ENCODE peak calls at places on chromosomes 13 and 19, in five cellular contexts. J is PC-3, Q is left lung, B is body of pancreas, G is NB4. A is an unnamed sample.
A peak's percentile ranks its signal among the peaks of the same experiment; 100 is the strongest.

GRCh38 chr13:61148211-61148610 is 267.4 kb downstream of the PCDH20 start:
- DNase-seq in Q (no peak), G (no peak), J (no peak), B (no peak), A (no peak)

GRCh38 chr13:74110053-74110452 is 24.2 kb downstream of the KLF12 start:
- DNase-seq in G (no peak), B (no peak), J (no peak), Q (no peak), A (no peak)

GRCh38 chr13:112793545-112794445 is 104.0 kb downstream of the ATP11A start:
- DNase-seq in Q (no peak), B (peak; percentile 8), J (no peak), G (no peak), A (no peak)

GRCh38 chr13:111904166-111904565 is 162.8 kb upstream of the SOX1 start:
- DNase-seq in J (no peak), B (no peak), G (no peak), Q (no peak), A (no peak)

GRCh38 chr13:26971990-26972888 is 199.4 kb downstream of the USP12 start:
- DNase-seq in G (peak; percentile 54), Q (no peak), J (peak; percentile 64), B (peak; percentile 70), A (no peak)

GRCh38 chr13:109114991-109115390 is 485.6 kb downstream of the MYO16 start:
- DNase-seq in J (no peak), G (no peak), Q (no peak), B (no peak), A (no peak)

GRCh38 chr13:42107006-42107405 is 58.6 kb downstream of the DGKH start:
- DNase-seq in B (no peak), J (peak; percentile 68), G (no peak), Q (no peak), A (no peak)

GRCh38 chr13:97574926-97575325 is 141.0 kb downstream of the RAP2A start:
- DNase-seq in Q (no peak), B (no peak), J (peak; percentile 59), G (peak; percentile 44), A (no peak)

GRCh38 chr13:33817513-33817842 is 471 bp upstream of the RFC3 start:
- DNase-seq in J (no peak), G (no peak), B (no peak), Q (no peak), A (no peak)

GRCh38 chr13:92317066-92317465 is 909.5 kb upstream of the GPC6 start:
- DNase-seq in B (no peak), Q (no peak), G (no peak), J (no peak), A (no peak)

GRCh38 chr13:94552095-94552494 is 43.9 kb downstream of the TGDS start:
- DNase-seq in J (no peak), G (no peak), B (no peak), Q (no peak), A (no peak)

GRCh38 chr13:28537149-28537548 is 42.2 kb upstream of the FLT1 start:
- DNase-seq in B (no peak), G (no peak), Q (no peak), J (no peak), A (no peak)

GRCh38 chr13:80137994-80138393 is 202.9 kb downstream of the SPRY2 start:
- DNase-seq in B (no peak), Q (no peak), G (no peak), J (no peak), A (no peak)

GRCh38 chr13:32403108-32403507 is 24.8 kb downstream of the N4BP2L1 start:
- DNase-seq in G (no peak), J (no peak), Q (no peak), B (no peak), A (no peak)

GRCh38 chr13:23754506-23754905 is 134.7 kb downstream of the MIPEP start:
- DNase-seq in G (no peak), Q (no peak), J (no peak), B (no peak), A (no peak)

GRCh38 chr13:34458756-34459462 is 483.2 kb upstream of the NBEA start:
- DNase-seq in G (no peak), B (no peak), Q (no peak), J (no peak), A (no peak)

GRCh38 chr13:35984776-35985453 is 146.3 kb downstream of the DCLK1 start:
- DNase-seq in G (no peak), B (no peak), J (no peak), Q (no peak), A (no peak)

GRCh38 chr19:45217957-45218334 is 27.3 kb downstream of the EXOC3L2 start:
- DNase-seq in B (no peak), G (no peak), J (no peak), Q (no peak), A (no peak)

GRCh38 chr13:40968416-40969000 is 50.6 kb downstream of the ELF1 start:
- DNase-seq in J (no peak), G (no peak), Q (no peak), B (no peak), A (no peak)

GRCh38 chr19:12453495-12453894 is 12.7 kb upstream of the ZNF443 start:
- DNase-seq in G (no peak), B (peak; percentile 18), Q (no peak), J (peak; percentile 55), A (no peak)

GRCh38 chr13:73259061-73259908 is 200.5 kb downstream of the KLF5 start:
- DNase-seq in B (no peak), J (no peak), Q (no peak), G (no peak), A (no peak)

GRCh38 chr19:10748924-10749434 is 31.1 kb downstream of the DNM2 start:
- DNase-seq in J (peak; percentile 90), Q (peak; percentile 88), B (peak; percentile 85), G (peak; percentile 79), A (no peak)

GRCh38 chr19:3208317-3209207 is 15.9 kb upstream of the CELF5 start:
- DNase-seq in J (no peak), B (no peak), G (no peak), Q (peak; percentile 67), A (no peak)

GRCh38 chr13:97435794-97436193 is 1.8 kb downstream of the RAP2A start:
- DNase-seq in Q (no peak), J (no peak), B (no peak), G (peak; percentile 39), A (no peak)

GRCh38 chr13:108797354-108797753 is 167.9 kb downstream of the MYO16 start:
- DNase-seq in G (no peak), B (no peak), Q (no peak), J (no peak), A (no peak)

GRCh38 chr19:38035515-38036495 is 128.8 kb downstream of the SIPA1L3 start:
- DNase-seq in J (no peak), G (no peak), Q (peak; percentile 41), B (no peak), A (no peak)

GRCh38 chr19:38089440-38089839 is 134.6 kb downstream of the DPF1 start:
- DNase-seq in G (no peak), J (no peak), Q (no peak), B (no peak), A (no peak)

GRCh38 chr19:11570039-11570462 is 7.4 kb downstream of the ACP5 start:
- DNase-seq in J (no peak), B (no peak), Q (no peak), G (peak; percentile 67), A (no peak)

GRCh38 chr19:15642807-15643206 is 2.1 kb downstream of the CYP4F3 start:
- DNase-seq in Q (no peak), G (no peak), J (no peak), B (no peak), A (no peak)

GRCh38 chr19:18192673-18193387 is at the start of gene MPV17L2:
- DNase-seq in B (peak; percentile 99), G (peak; percentile 100), Q (peak; percentile 98), J (peak; percentile 99), A (peak; percentile 99)

GRCh38 chr19:18194208-18194530 is 1.2 kb downstream of the MPV17L2 start:
- DNase-seq in Q (no peak), B (no peak), J (no peak), G (no peak), A (no peak)

GRCh38 chr19:18190278-18190677 is 2.7 kb upstream of the MPV17L2 start:
- DNase-seq in J (no peak), G (no peak), Q (no peak), B (no peak), A (no peak)

GRCh38 chr19:18193388-18194207 is 580 bp downstream of the MPV17L2 start:
- DNase-seq in J (peak; percentile 24), G (peak; percentile 27), Q (no peak), B (no peak), A (no peak)

GRCh38 chr19:18191640-18192062 is 1.4 kb upstream of the MPV17L2 start:
- DNase-seq in G (no peak), B (no peak), J (no peak), Q (no peak), A (no peak)
- H3K4me3 ChIP-seq in G (peak overlapping the region; percentile 63), B (no peak overlapping the region), J (peak overlapping the region; percentile 76), Q (peak overlapping the region; percentile 87), A (peak overlapping the region; percentile 51)

DNA sequence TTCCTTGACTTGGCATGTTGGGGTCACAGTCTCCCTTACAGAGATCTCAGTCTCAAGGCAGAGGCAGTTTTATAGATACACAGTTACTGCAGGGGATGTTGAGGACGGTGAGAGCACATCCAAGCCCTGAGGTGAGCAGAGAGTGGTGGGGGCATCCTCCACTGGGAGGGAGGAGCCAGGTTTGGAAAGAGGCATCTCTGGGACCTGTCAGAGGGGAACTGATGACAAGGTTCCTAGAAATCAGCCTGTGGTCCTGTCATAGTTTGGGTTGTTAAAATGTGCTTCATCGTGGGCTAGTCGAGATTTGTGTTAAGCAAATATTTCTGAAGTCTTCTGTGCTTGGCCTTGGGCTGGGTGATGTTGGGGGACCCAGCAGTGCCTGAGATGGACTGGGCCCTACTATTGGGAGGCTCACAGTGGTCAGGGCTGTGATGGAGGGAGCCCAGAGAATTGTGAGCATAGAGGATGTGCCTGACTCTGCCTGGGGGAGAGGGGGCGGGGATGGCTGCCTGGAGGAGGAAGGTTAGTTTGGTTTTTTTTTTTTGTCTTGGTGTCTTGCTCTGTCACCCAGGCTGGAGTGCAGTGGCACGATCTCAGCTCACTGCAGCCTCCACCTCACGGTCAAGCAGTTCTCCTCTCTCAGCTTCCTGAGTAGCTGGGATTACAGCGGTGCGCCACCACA is 3.9 kb downstream of the SUPT5H start:
- DNase-seq in J (no peak), G (no peak), B (no peak), Q (no peak), A (no peak)
- H3K4me3 ChIP-seq in J (no peak overlapping the region), G (no peak overlapping the region), B (no peak overlapping the region), Q (no peak overlapping the region), A (no peak overlapping the region)

GRCh38 chr19:1236566-1236965 is 1.2 kb downstream of the CBARP start:
- DNase-seq in J (no peak), Q (no peak), G (no peak), B (no peak), A (no peak)
- H3K4me3 ChIP-seq in J (peak overlapping the region; percentile 81), Q (peak overlapping the region; percentile 46), G (no peak overlapping the region), B (no peak overlapping the region), A (peak overlapping the region; percentile 87)

GRCh38 chr19:6272913-6273600 is 6.7 kb downstream of the MLLT1 start:
- DNase-seq in J (no peak), Q (no peak), G (no peak), B (no peak), A (no peak)
- H3K4me3 ChIP-seq in J (peak overlapping the region; percentile 55), Q (peak overlapping the region; percentile 24), G (peak overlapping the region; percentile 25), B (no peak overlapping the region), A (no peak overlapping the region)

DNA sequence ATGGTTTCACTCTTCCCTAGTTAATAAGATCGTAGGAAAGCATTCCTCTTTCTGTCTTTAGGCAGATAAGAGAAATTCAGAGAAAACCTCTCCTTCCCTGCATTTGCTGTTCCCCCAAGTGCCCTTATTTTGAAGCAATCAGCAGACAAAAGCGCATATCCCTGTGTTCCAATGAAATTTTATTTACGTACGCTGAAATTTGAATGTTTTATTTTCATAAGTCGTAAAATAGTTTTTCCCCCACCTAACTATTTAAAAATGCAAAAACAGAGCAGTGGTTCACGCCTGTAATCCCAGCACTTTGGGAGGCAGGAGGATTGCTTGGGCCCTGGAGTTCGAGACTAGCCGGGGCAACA is 17.2 kb upstream of the MRI1 start:
- DNase-seq in B (no peak), Q (no peak), J (no peak), G (no peak), A (no peak)
- H3K4me3 ChIP-seq in B (no peak overlapping the region), Q (peak overlapping the region; percentile 92), J (peak overlapping the region; percentile 42), G (peak overlapping the region; percentile 49), A (peak overlapping the region; percentile 17)